ENCODE peak calls at places on chromosomes 2 and 18, in four cellular contexts. O, G, R and S are unnamed samples.
A peak's percentile ranks its signal among the peaks of the same experiment; 100 is the strongest.

GRCh38 chr2:8086796-8087479 is 594.9 kb upstream of the ID2 start:
- DNase-seq in O (no peak), R (no peak), G (peak; percentile 99), S (no peak)

GRCh38 chr2:30147715-30148611 is 1.2 kb downstream of the YPEL5 start:
- DNase-seq in O (peak; percentile 47), G (peak; percentile 56), R (peak; percentile 62), S (peak; percentile 90)

GRCh38 chr2:217520361-217521010 is 482.3 kb downstream of the TNS1 start:
- DNase-seq in G (no peak), R (no peak), O (no peak), S (no peak)

GRCh38 chr2:143397886-143398614 is 268.8 kb downstream of the ARHGAP15 start:
- DNase-seq in O (no peak), G (peak; percentile 66), R (no peak), S (no peak)

GRCh38 chr18:49811151-49811938 is 2.0 kb downstream of the ACAA2 start:
- DNase-seq in G (no peak), O (peak; percentile 26), R (no peak), S (no peak)

GRCh38 chr18:10131783-10132381 is 218.1 kb downstream of the VAPA start:
- DNase-seq in O (peak; percentile 5), R (no peak), G (peak; percentile 23), S (peak; percentile 80)

GRCh38 chr2:85702172-85702571 is 8.0 kb downstream of the GNLY start:
- DNase-seq in O (no peak), G (peak; percentile 76), R (no peak), S (no peak)

GRCh38 chr18:34909637-34910364 is 131.4 kb upstream of the MAPRE2 start:
- DNase-seq in G (peak; percentile 86), O (no peak), R (no peak), S (no peak)

GRCh38 chr2:29606105-29606871 is 315.1 kb downstream of the ALK start:
- DNase-seq in G (peak; percentile 98), R (no peak), O (no peak), S (no peak)

GRCh38 chr2:143742631-143743030 is 613.4 kb downstream of the ARHGAP15 start:
- DNase-seq in R (no peak), G (no peak), O (no peak), S (no peak)

GRCh38 chr2:207256476-207257207 is 90.9 kb upstream of the KLF7 start:
- DNase-seq in G (peak; percentile 84), R (no peak), O (no peak), S (no peak)

GRCh38 chr2:15731889-15732271 is 140.2 kb downstream of the DDX1 start:
- DNase-seq in G (no peak), R (no peak), O (no peak), S (no peak)

GRCh38 chr18:47203626-47204464 is 27.7 kb upstream of the IER3IP1 start:
- DNase-seq in O (no peak), R (no peak), G (no peak), S (no peak)

GRCh38 chr2:215401896-215402379 is 33.9 kb downstream of the FN1 start:
- DNase-seq in R (no peak), O (no peak), G (peak; percentile 98), S (no peak)

GRCh38 chr18:26568926-26569700 is 20.8 kb upstream of the KCTD1 start:
- DNase-seq in G (no peak), O (no peak), R (no peak), S (no peak)

GRCh38 chr2:211133766-211134165 is 577.4 kb downstream of the CPS1 start:
- DNase-seq in R (no peak), G (peak; percentile 77), O (no peak), S (no peak)

GRCh38 chr18:44686156-44686555 is 5.5 kb downstream of the SETBP1 start:
- DNase-seq in O (no peak), G (no peak), R (no peak), S (no peak)

GRCh38 chr2:175439416-175439815 is 257.9 kb upstream of the ATP5MC3 start:
- DNase-seq in R (no peak), G (no peak), O (peak; percentile 4), S (no peak)

GRCh38 chr2:49241991-49242390 is 87.7 kb upstream of the FSHR start:
- DNase-seq in R (no peak), G (peak; percentile 40), O (no peak), S (no peak)

GRCh38 chr2:237512774-237513466 is 25.9 kb downstream of the MLPH start:
- DNase-seq in R (peak; percentile 52), O (peak; percentile 75), G (peak; percentile 77), S (peak; percentile 92)

GRCh38 chr2:9757430-9758287 is 85.6 kb upstream of the TAF1B start:
- DNase-seq in O (peak; percentile 57), R (no peak), G (peak; percentile 68), S (peak; percentile 73)

GRCh38 chr2:28364611-28365010 is 28.0 kb upstream of the FOSL2 start:
- DNase-seq in G (peak; percentile 37), R (no peak), O (no peak), S (no peak)

GRCh38 chr2:152557273-152557879 is 159.9 kb downstream of the PRPF40A start:
- DNase-seq in G (no peak), O (no peak), R (no peak), S (no peak)

GRCh38 chr2:68744517-68744916 is 9.9 kb downstream of the ARHGAP25 start:
- DNase-seq in R (no peak), G (no peak), O (no peak), S (no peak)

GRCh38 chr2:40332096-40332826 is 119.6 kb downstream of the SLC8A1 start:
- DNase-seq in O (no peak), G (peak; percentile 86), R (no peak), S (no peak)

GRCh38 chr2:105910497-105911238 is 166.0 kb downstream of the NCK2 start:
- DNase-seq in O (peak; percentile 69), G (no peak), R (no peak), S (no peak)